ENCODE peak calls at places on chromosomes 5 and 9, in six cellular contexts. K is NCI-H1417, F is memory B cell, W is mucosa of gallbladder, R is HS-27A, J is iPS-NIHi11. Y is an unnamed sample.
A peak's percentile ranks its signal among the peaks of the same experiment; 100 is the strongest.

GRCh38 chr9:131259432-131259885 is 16.9 kb downstream of the FAM78A start:
- DNase-seq in W (no peak), J (no peak), F (no peak), K (no peak), R (no peak), Y (no peak)

GRCh38 chr9:99115947-99116543 is 11.1 kb downstream of the TGFBR1 start:
- DNase-seq in K (no peak), F (no peak), W (no peak), J (no peak), R (no peak), Y (no peak)

GRCh38 chr5:125295405-125295872 is 549.0 kb upstream of the ZNF608 start:
- DNase-seq in F (no peak), R (no peak), J (no peak), W (no peak), K (no peak), Y (no peak)

GRCh38 chr9:134666801-134667200 is 25.2 kb downstream of the COL5A1 start:
- DNase-seq in J (no peak), W (no peak), F (no peak), R (no peak), K (no peak), Y (no peak)

GRCh38 chr5:92945630-92946097 is 635.4 kb downstream of the NR2F1-AS1 start:
- DNase-seq in W (peak; percentile 37), K (no peak), J (no peak), R (no peak), F (no peak), Y (no peak)

GRCh38 chr5:147051193-147051592 is 172.6 kb upstream of the PPP2R2B start:
- DNase-seq in W (no peak), J (no peak), R (no peak), K (no peak), F (no peak), Y (no peak)

GRCh38 chr5:172688735-172689572 is 47.9 kb downstream of the NEURL1B start:
- DNase-seq in F (no peak), J (no peak), W (peak; percentile 67), K (no peak), R (no peak), Y (no peak)

GRCh38 chr5:142201471-142201887 is 92.9 kb downstream of the NDFIP1 start:
- DNase-seq in F (no peak), J (no peak), K (no peak), R (peak; percentile 56), W (no peak), Y (no peak)

GRCh38 chr5:104297076-104297475 is 734.5 kb upstream of the NUDT12 start:
- DNase-seq in K (no peak), W (no peak), F (no peak), R (peak; percentile 27), J (no peak), Y (no peak)

GRCh38 chr5:54514269-54514668 is 3.3 kb upstream of the SNX18 start:
- DNase-seq in J (no peak), F (no peak), W (no peak), R (no peak), K (no peak), Y (no peak)

GRCh38 chr5:6843335-6843734 is 130.1 kb downstream of the TENT4A start:
- DNase-seq in F (no peak), W (no peak), R (no peak), K (no peak), J (no peak), Y (no peak)

GRCh38 chr5:84229045-84229444 is 155.6 kb downstream of the EDIL3 start:
- DNase-seq in R (no peak), W (no peak), F (no peak), K (no peak), J (no peak), Y (no peak)

Y was measured in DMS153.